ENCODE peak calls at places on chromosomes 12 and 14, in seven cellular contexts. S is mesendoderm, J is IMR-90, H is trophoblast cell, M is neuronal stem cell, A is H1, B is mesenchymal stem cell. W is an unnamed sample.

GRCh38 chr14:29037428-29037827 is 270.8 kb downstream of the FOXG1 start:
- DNase-seq in S (no peak), J (peak; percentile 79), H (no peak), M (no peak), A (no peak), B (peak; percentile 2), W (no peak)

GRCh38 chr12:9719835-9720234 is 13.1 kb downstream of the CLECL1 start:
- DNase-seq in S (no peak), J (no peak), H (peak; percentile 55), M (no peak), A (no peak), B (peak; percentile 14), W (no peak)

GRCh38 chr12:40738856-40739255 is 46.6 kb downstream of the CNTN1 start:
- DNase-seq in S (no peak), J (no peak), H (peak; percentile 11), M (no peak), A (no peak), B (no peak), W (no peak)

GRCh38 chr14:100673085-100673806 is 53.4 kb upstream of the DLK1 start:
- DNase-seq in S (peak; percentile 93), J (no peak), H (no peak), M (no peak), A (peak; percentile 25), B (no peak), W (peak; percentile 78)

GRCh38 chr14:99734406-99735051 is 50.4 kb downstream of the CYP46A1 start:
- DNase-seq in S (no peak), J (no peak), H (no peak), M (no peak), A (no peak), B (no peak), W (peak; percentile 27)

GRCh38 chr14:72646861-72647528 is 246.9 kb downstream of the DPF3 start:
- DNase-seq in S (no peak), J (peak; percentile 88), H (no peak), M (no peak), A (no peak), B (peak; percentile 4), W (no peak)

GRCh38 chr12:9361879-9362326 is 153.7 kb upstream of the PZP start:
- DNase-seq in S (no peak), J (no peak), H (no peak), M (no peak), A (no peak), B (no peak), W (peak; percentile 24)

GRCh38 chr12:56522486-56523193 is 1.0 kb downstream of the RBMS2 start:
- DNase-seq in S (peak; percentile 69), J (peak; percentile 13), H (peak; percentile 68), M (peak; percentile 6), A (no peak), B (peak; percentile 55), W (no peak)

GRCh38 chr14:103213331-103213730 is 90.1 kb downstream of the TNFAIP2 start:
- DNase-seq in S (no peak), J (no peak), H (no peak), M (no peak), A (no peak), B (no peak), W (no peak)

GRCh38 chr12:32995623-32996022 is 99.0 kb upstream of the PKP2 start:
- DNase-seq in S (no peak), J (no peak), H (peak; percentile 54), M (no peak), A (no peak), B (no peak), W (no peak)

GRCh38 chr12:124694846-124695497 is 127.6 kb upstream of the NCOR2 start:
- DNase-seq in S (no peak), J (peak; percentile 91), H (peak; percentile 95), M (no peak), A (no peak), B (no peak), W (peak; percentile 29)

GRCh38 chr12:9273276-9273675 is 65.1 kb upstream of the PZP start:
- DNase-seq in S (no peak), J (peak; percentile 58), H (peak; percentile 36), M (no peak), A (no peak), B (peak; percentile 12), W (no peak)

GRCh38 chr14:99809864-99810854 is 16.9 kb downstream of the EML1 start:
- DNase-seq in S (no peak), J (no peak), H (peak; percentile 80), M (no peak), A (no peak), B (no peak), W (no peak)

GRCh38 chr12:26987634-26988424 is 26.4 kb downstream of the TM7SF3 start:
- DNase-seq in S (no peak), J (peak; percentile 17), H (no peak), M (no peak), A (no peak), B (peak; percentile 41), W (no peak)

GRCh38 chr12:6764011-6764828 is 1.9 kb upstream of the PTMS start:
- DNase-seq in S (peak; percentile 100), J (peak; percentile 99), H (peak; percentile 79), M (peak; percentile 99), A (peak; percentile 91), B (peak; percentile 100), W (peak; percentile 100)

GRCh38 chr14:98056946-98057345 is 1215.1 kb downstream of the BCL11B start:
- DNase-seq in S (no peak), J (no peak), H (no peak), M (no peak), A (no peak), B (no peak), W (no peak)

GRCh38 chr14:23450376-23450775 is 14.9 kb upstream of the MYH7 start:
- DNase-seq in S (peak; percentile 22), J (no peak), H (no peak), M (no peak), A (no peak), B (no peak), W (no peak)

GRCh38 chr14:55645845-55646832 is 66.1 kb downstream of the KTN1 start:
- DNase-seq in S (no peak), J (no peak), H (no peak), M (no peak), A (no peak), B (no peak), W (no peak)

GRCh38 chr12:103969391-103969790 is 3.7 kb downstream of the TDG start:
- DNase-seq in S (peak; percentile 68), J (peak; percentile 60), H (peak; percentile 96), M (no peak), A (no peak), B (peak; percentile 19), W (no peak)

GRCh38 chr14:101992708-101993107 is 28.3 kb downstream of the DYNC1H1 start:
- DNase-seq in S (no peak), J (no peak), H (no peak), M (no peak), A (no peak), B (no peak), W (no peak)

GRCh38 chr14:101986953-101987352 is 22.6 kb downstream of the DYNC1H1 start:
- DNase-seq in S (no peak), J (no peak), H (no peak), M (no peak), A (no peak), B (no peak), W (no peak)

GRCh38 chr14:101988377-101988776 is 24.0 kb downstream of the DYNC1H1 start:
- DNase-seq in S (no peak), J (no peak), H (no peak), M (no peak), A (no peak), B (no peak), W (no peak)

GRCh38 chr14:101985957-101986356 is 21.6 kb downstream of the DYNC1H1 start:
- DNase-seq in S (no peak), J (no peak), H (no peak), M (no peak), A (no peak), B (no peak), W (no peak)

DNA sequence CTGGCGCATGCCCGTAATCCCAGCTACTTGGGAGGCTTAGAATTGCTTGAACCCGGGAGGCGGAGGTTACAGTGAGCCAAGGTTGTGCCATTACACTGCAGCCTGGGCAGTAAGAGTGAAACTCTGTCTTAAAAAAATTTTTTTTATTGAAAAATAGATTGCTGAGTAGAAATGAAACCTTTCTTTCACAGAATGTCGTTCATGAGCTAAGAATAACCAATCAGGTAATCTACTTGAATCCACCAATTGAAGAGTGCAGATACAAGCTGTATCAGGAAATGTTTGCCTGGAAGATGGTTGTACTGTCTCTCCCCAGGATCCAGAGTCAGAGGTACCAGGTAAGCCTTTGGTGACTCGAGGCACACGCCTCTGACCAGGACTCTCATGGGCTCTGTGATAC is 27.0 kb downstream of the DYNC1H1 start:
- DNase-seq in S (no peak), J (no peak), H (no peak), M (no peak), A (no peak), B (no peak), W (no peak)
- H2BK120ac ChIP-seq in S (no peak overlapping the region), J (no peak overlapping the region), H (no peak overlapping the region), M (no peak overlapping the region), A (no peak overlapping the region), B (no peak overlapping the region), W (no peak overlapping the region)

DNA sequence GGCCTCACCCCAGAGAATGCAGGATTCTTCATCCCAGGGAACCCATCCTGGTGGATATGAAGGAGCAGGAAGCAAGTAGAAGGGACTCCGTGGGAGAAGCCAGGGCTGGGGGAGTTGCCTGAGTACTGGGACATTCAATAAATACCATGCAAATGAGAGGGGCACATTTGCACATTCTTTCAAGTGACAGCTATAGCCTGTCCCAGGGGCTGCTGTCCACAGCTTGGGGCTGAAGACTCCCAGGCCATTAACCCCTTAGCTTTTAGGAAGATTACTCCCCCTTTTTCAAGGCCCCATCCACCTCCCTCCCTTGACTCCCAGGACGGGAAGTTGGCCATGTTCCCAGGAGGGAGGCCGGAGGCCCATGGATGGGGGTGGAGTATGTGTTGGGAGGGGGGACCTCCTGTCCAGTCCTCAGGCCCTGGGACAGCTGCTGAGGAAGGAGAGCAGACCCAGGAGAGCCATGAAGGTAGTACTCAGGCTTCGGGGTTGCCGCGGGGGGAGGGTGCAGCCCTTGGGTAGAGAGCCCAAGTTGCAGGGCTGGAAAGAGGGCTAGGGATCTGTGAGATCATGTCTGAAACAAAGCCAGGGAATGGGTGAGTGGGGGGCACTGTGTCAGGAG is 974 bp upstream of the TNS2 start:
- DNase-seq in S (peak; percentile 96), J (peak; percentile 62), H (no peak), M (no peak), A (no peak), B (peak; percentile 78), W (peak; percentile 83)
- H3K4me1 ChIP-seq in S (peaks cover 47% of the 10 kb centered on the region), J (peaks cover 52% of the 10 kb centered on the region), H (peaks cover 56% of the 10 kb centered on the region), M (peaks cover 38% of the 10 kb centered on the region), A (peaks cover 74% of the 10 kb centered on the region), B (peaks cover 71% of the 10 kb centered on the region), W (peaks cover 31% of the 10 kb centered on the region)

GRCh38 chr12:31280183-31280582 is 45.8 kb downstream of the SINHCAF start:
- DNase-seq in S (no peak), J (no peak), H (no peak), M (no peak), A (no peak), B (no peak), W (no peak)
- H2BK120ac ChIP-seq in S (no peak overlapping the region), J (no peak overlapping the region), H (no peak overlapping the region), M (no peak overlapping the region), A (no peak overlapping the region), B (no peak overlapping the region), W (no peak overlapping the region)

DNA sequence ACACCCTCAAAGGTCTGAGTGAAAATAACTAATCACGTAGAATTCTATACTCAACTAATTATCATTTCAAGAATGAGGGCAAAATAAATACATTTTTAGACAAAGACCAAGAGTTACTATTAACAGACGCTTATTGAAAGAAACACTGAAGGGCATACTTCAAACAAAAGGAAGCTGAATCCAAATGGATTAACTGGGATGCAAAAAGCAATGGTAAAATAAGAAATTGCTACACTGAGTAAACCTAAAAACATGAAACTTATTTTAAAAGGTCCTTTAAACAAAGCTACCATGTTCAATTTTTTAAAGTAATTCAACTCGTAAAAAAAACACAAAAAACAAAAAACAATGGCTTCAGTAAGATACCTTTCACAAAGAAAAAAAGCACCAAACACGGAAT is 28.2 kb downstream of the LRP6 start:
- DNase-seq in S (no peak), J (no peak), H (no peak), M (no peak), A (no peak), B (no peak), W (no peak)
- H3K4me1 ChIP-seq in S (peaks cover 2% of the 10 kb centered on the region), J (peaks cover 2% of the 10 kb centered on the region), H (no peaks in the 10 kb centered on the region), M (peaks cover 6% of the 10 kb centered on the region), A (no peaks in the 10 kb centered on the region), B (peaks cover 1% of the 10 kb centered on the region), W (no peaks in the 10 kb centered on the region)